ENCODE peak calls at places on chromosome 18, in six cellular contexts. M is IMR-90, B is mesenchymal stem cell, L is neuronal stem cell, F is H9, S is H1. U is an unnamed sample.
A peak's percentile ranks its signal among the peaks of the same experiment; 100 is the strongest.

GRCh38 chr18:6947328-6948030 is 170.1 kb downstream of the LAMA1 start:
- DNase-seq in M (no peak), B (no peak), L (no peak), F (no peak), S (no peak), U (no peak)

GRCh38 chr18:10444314-10445006 is 10.0 kb upstream of the APCDD1 start:
- DNase-seq in M (peak; percentile 55), B (no peak), L (no peak), F (no peak), S (no peak), U (no peak)

GRCh38 chr18:46711444-46711863 is 45.4 kb downstream of the ST8SIA5 start:
- DNase-seq in M (no peak), B (peak; percentile 63), L (no peak), F (no peak), S (no peak), U (no peak)

GRCh38 chr18:51491678-51492372 is 294.3 kb upstream of the MEX3C start:
- DNase-seq in M (no peak), B (no peak), L (no peak), F (no peak), S (no peak), U (no peak)

GRCh38 chr18:31294199-31294747 is 23.7 kb upstream of the DSG1 start:
- DNase-seq in M (no peak), B (no peak), L (no peak), F (no peak), S (no peak), U (peak; percentile 13)

GRCh38 chr18:36704656-36705055 is 124.1 kb downstream of the TPGS2 start:
- DNase-seq in M (no peak), B (no peak), L (no peak), F (no peak), S (no peak), U (no peak)

GRCh38 chr18:67363694-67364093 is 152.8 kb downstream of the DSEL start:
- DNase-seq in M (no peak), B (no peak), L (no peak), F (no peak), S (no peak), U (no peak)

GRCh38 chr18:58578835-58579560 is 49.9 kb downstream of the ALPK2 start:
- DNase-seq in M (peak; percentile 88), B (peak; percentile 94), L (no peak), F (no peak), S (no peak), U (peak; percentile 44)

GRCh38 chr18:10201655-10202054 is 252.8 kb upstream of the APCDD1 start:
- DNase-seq in M (no peak), B (no peak), L (no peak), F (no peak), S (no peak), U (no peak)

GRCh38 chr18:7950380-7951143 is 383.4 kb downstream of the PTPRM start:
- DNase-seq in M (peak; percentile 74), B (peak; percentile 66), L (no peak), F (no peak), S (no peak), U (no peak)

DNA sequence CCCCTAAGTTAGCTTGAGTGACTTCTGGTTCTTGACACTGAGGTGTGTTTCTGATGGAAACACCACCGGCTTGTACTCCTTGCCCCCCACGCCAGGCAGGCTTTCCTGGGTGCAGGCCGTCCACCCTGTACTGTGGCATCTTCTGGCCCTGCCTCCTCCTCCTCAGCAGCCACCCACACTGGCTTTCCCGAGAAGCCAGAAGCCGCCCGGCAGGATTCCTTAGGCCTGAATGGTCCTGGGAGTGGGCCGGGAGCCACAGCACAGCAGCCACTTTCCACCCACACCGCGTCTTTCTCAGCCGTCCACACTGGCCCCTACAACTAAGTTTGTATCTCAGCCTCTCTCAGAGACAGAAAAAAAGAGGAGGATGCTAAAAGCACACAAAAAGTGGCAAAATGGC is 2.1 kb upstream of the HSBP1L1 start:
- DNase-seq in M (peak; percentile 61), B (no peak), L (no peak), F (no peak), S (no peak), U (peak; percentile 87)
- H4K91ac ChIP-seq in M (peak overlapping the region; percentile 27), B (peak overlapping the region; percentile 62), L (no peak overlapping the region), F (no peak overlapping the region), S (no peak overlapping the region), U (peak overlapping the region; percentile 62)

DNA sequence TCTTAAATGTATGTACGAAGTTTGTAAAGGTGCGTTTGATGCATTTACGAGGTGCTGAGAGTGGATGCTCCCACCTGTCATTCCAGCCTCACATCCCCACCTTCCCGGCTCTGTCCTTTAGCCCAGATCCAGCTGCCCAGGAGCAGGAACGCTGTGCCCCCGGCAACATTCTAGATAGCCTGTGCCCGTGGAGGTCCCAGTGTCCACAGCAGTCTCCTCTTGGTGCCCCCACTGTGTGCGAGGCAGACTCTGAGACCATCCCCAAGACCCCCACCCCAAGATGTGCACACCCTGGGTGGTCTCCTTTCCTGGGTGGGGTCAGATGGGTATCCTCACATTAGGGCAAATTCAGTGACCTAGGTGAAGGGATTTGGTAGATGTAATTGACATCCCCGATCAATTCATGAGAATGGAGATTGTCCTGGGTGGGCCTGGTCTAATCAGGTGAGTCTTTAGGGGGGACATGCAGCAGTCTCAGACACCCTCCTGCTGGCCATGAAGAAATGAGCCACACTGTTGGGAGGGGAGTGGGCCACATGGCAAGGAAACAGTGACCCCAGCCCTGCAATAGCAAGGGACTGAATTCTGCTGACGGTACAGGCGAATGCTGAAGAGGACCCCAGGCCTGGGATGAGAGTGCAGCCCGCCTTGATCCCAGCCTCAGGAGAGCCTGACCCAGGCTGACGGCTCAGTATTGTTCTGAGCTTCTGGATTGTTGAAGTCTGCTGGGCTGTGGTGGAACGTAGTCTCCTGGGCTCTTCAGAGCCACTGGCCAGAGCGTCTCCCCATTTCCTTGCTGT is 203.3 kb downstream of the FAM210A start:
- DNase-seq in M (no peak), B (no peak), L (no peak), F (no peak), S (no peak), U (no peak)
- H2BK5ac ChIP-seq in M (no peak overlapping the region), B (no peak overlapping the region), L (no peak overlapping the region), F (no peak overlapping the region), S (no peak overlapping the region), U (no peak overlapping the region)

GRCh38 chr18:42782929-42783328 is 332.6 kb downstream of the RIT2 start:
- DNase-seq in M (no peak), B (no peak), L (no peak), F (no peak), S (no peak), U (peak; percentile 10)
- H4K91ac ChIP-seq in M (no peak overlapping the region), B (no peak overlapping the region), L (no peak overlapping the region), F (no peak overlapping the region), S (no peak overlapping the region), U (no peak overlapping the region)

GRCh38 chr18:45334188-45334587 is 281.1 kb upstream of the SLC14A2 start:
- DNase-seq in M (no peak), B (no peak), L (no peak), F (no peak), S (no peak), U (peak; percentile 8)

GRCh38 chr18:45335644-45336043 is 279.6 kb upstream of the SLC14A2 start:
- DNase-seq in M (no peak), B (no peak), L (no peak), F (peak; percentile 32), S (no peak), U (no peak)

GRCh38 chr18:45332911-45333310 is 282.4 kb upstream of the SLC14A2 start:
- DNase-seq in M (no peak), B (no peak), L (no peak), F (no peak), S (no peak), U (no peak)

GRCh38 chr18:45337477-45337876 is 277.8 kb upstream of the SLC14A2 start:
- DNase-seq in M (no peak), B (no peak), L (no peak), F (no peak), S (no peak), U (no peak)

DNA sequence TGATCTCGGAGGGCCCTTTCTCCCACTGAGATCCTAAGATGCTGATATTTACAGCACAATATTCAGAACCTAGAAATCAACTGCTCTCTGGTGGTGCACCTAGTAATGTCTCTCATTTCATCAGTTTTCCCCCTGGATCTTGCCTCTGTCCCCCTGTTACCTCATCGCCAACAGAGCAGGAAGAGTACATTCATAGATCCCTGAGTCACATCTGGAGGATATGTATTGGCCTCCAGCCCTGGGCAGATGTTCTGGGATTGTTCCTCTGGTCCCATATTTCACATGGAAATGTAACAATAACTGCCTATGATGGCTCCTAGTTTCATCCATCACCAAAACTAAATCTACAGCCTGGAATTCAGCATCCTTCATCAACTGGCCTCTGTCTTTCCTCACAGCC is 278.8 kb upstream of the SLC14A2 start:
- DNase-seq in M (no peak), B (no peak), L (no peak), F (no peak), S (no peak), U (no peak)
- H2BK5ac ChIP-seq in M (no peak overlapping the region), B (no peak overlapping the region), L (no peak overlapping the region), F (no peak overlapping the region), S (no peak overlapping the region), U (no peak overlapping the region)

GRCh38 chr18:49082714-49083688 is 132.2 kb upstream of the SMAD7 start:
- DNase-seq in M (no peak), B (no peak), L (no peak), F (no peak), S (no peak), U (peak; percentile 86)
- H4K91ac ChIP-seq in M (no peak overlapping the region), B (no peak overlapping the region), L (no peak overlapping the region), F (no peak overlapping the region), S (no peak overlapping the region), U (no peak overlapping the region)

U was measured in trophoblast cell.